ENCODE peak calls at places on chromosomes 11 and 22, in six cellular contexts. S, A, P, Y, C and I are unnamed samples. For H3K36me3, the result is how much of the 10 kb centered on the place peaks cover.

GRCh38 chr11:105100206-105100605 is 39.4 kb downstream of the CARD18 start:
- DNase-seq in A (no peak), Y (peak), C (no peak), P (no peak), S (no peak), I (no peak)

GRCh38 chr11:118535261-118535660 is 4.3 kb downstream of the TMEM25 start:
- DNase-seq in C (no peak), Y (no peak), S (no peak), A (no peak), P (no peak), I (no peak)

GRCh38 chr11:27926056-27926455 is 181.9 kb downstream of the KIF18A start:
- DNase-seq in C (no peak), P (no peak), A (no peak), S (no peak), Y (no peak), I (no peak)

GRCh38 chr11:14669958-14670357 is 26.4 kb downstream of the PDE3B start:
- DNase-seq in Y (no peak), P (no peak), A (no peak), S (no peak), C (no peak), I (no peak)

GRCh38 chr11:16603890-16604783 is 134.3 kb upstream of the C11orf58 start:
- DNase-seq in Y (no peak), C (peak), S (no peak), P (no peak), A (no peak), I (peak)

GRCh38 chr11:108912587-108912986 is 247.7 kb downstream of the DDX10 start:
- DNase-seq in C (peak), Y (no peak), P (no peak), A (no peak), S (no peak), I (no peak)

GRCh38 chr22:45469573-45470383 is 32.9 kb upstream of the FBLN1 start:
- DNase-seq in P (no peak), Y (no peak), A (no peak), S (no peak), C (peak), I (no peak)

GRCh38 chr11:134736251-134737072 is 324.4 kb upstream of the B3GAT1 start:
- DNase-seq in P (no peak), S (no peak), A (no peak), C (no peak), Y (no peak), I (peak)

GRCh38 chr11:12502950-12503579 is 125.7 kb downstream of the PARVA start:
- DNase-seq in S (no peak), C (peak), A (no peak), Y (no peak), P (no peak), I (no peak)

GRCh38 chr11:61779666-61780525 is 12.5 kb downstream of the TMEM258 start:
- DNase-seq in S (no peak), P (no peak), A (no peak), Y (no peak), C (no peak), I (no peak)

GRCh38 chr11:115159122-115159665 is 345.0 kb downstream of the CADM1 start:
- DNase-seq in A (no peak), Y (no peak), S (no peak), C (no peak), P (no peak), I (no peak)

GRCh38 chr22:49633010-49633324 is 194.7 kb downstream of the BRD1 start:
- DNase-seq in P (no peak), A (no peak), Y (no peak), S (no peak), C (no peak), I (no peak)

GRCh38 chr11:80414766-80415165 is 973.9 kb upstream of the TENM4 start:
- DNase-seq in P (no peak), Y (no peak), C (no peak), A (no peak), S (no peak), I (no peak)

GRCh38 chr11:27465629-27466028 is 7.0 kb downstream of the LGR4 start:
- DNase-seq in A (no peak), S (no peak), P (no peak), Y (no peak), C (no peak), I (no peak)

DNA sequence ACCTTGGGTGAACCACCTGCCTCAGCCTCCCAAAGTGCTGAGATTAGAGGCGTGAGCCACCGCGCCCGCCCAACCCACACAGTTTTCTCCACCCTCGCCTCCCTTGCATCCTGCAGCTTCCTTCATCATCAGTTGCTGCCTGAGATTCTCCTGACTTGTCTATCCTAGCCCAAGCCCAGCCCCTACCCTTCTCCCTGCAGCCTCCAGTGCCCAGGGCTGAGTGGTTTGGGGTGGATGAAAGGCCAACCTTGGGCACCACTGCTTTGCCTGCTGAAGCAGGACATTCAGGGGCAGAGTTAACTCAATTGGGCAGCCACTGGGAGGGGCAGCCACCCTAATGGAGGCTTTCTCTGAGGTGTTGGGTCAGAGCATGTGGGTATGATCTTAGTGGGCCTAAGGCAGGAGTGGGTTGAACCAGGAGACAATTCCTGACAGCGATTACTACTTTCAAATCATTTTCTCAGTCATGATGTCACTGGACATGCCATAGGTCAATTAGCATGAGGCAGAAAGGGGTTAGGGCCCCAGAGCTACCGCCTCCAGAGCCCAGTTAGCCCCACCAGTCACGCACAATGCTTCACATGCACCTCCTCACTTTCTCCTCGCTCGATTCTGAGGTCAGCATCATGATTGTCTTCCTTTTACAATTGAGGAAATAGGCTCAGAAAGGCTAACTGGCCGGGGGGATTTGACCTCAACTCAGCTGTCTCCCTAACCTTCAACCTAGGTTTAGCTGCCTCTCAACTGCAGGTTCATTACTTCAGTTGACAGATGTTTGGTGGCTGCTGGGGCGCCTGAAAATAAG is 1.0 kb upstream of the FKBP2 start:
- DNase-seq in S (no peak), Y (no peak), A (no peak), P (no peak), C (no peak), I (no peak)
- H3K36me3 ChIP-seq in S (under half), Y (under half), A (under half), P (under half), C (under half), I (under half)

GRCh38 chr11:121608545-121609098 is 155.9 kb upstream of the SORL1-AS1 start:
- DNase-seq in Y (no peak), P (no peak), C (no peak), A (no peak), S (no peak), I (no peak)

GRCh38 chr11:121611242-121611641 is 158.5 kb upstream of the SORL1-AS1 start:
- DNase-seq in S (no peak), P (no peak), A (no peak), Y (no peak), C (no peak), I (no peak)

GRCh38 chr11:121614661-121615240 is 162.0 kb upstream of the SORL1-AS1 start:
- DNase-seq in C (peak), S (no peak), A (no peak), Y (no peak), P (no peak), I (no peak)

GRCh38 chr11:121613724-121614123 is 161.0 kb upstream of the SORL1-AS1 start:
- DNase-seq in Y (no peak), P (no peak), S (no peak), C (peak), A (no peak), I (no peak)

GRCh38 chr11:121610706-121611105 is 157.9 kb upstream of the SORL1-AS1 start:
- DNase-seq in Y (no peak), P (no peak), S (no peak), A (no peak), C (no peak), I (no peak)
- H3K36me3 ChIP-seq in Y (half or more), P (under half), S (under half), A (under half), C (under half), I (under half)

DNA sequence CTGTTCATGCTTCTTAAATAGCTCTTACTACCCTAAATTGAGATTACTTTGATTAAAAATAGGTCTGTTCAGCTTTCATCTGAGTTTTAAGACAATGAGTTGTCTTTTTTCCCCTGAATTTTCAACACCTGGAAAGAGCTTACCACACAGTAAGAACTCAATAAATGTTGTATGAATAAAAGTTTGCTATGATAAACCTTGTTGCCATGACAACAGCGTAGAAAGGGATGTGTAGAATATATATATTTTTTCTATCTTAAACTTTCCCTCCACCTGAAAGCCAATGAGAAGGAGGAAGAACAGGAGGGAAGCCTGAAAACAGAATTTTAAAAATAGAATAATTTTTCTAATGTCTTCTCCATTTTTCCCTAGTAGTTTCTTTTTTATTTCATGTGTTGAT is 3.4 kb downstream of the IL18 start:
- DNase-seq in Y (no peak), P (no peak), A (no peak), C (no peak), S (no peak), I (no peak)
- H3K36me3 ChIP-seq in Y (under half), P (under half), A (under half), C (under half), S (under half), I (under half)

DNA sequence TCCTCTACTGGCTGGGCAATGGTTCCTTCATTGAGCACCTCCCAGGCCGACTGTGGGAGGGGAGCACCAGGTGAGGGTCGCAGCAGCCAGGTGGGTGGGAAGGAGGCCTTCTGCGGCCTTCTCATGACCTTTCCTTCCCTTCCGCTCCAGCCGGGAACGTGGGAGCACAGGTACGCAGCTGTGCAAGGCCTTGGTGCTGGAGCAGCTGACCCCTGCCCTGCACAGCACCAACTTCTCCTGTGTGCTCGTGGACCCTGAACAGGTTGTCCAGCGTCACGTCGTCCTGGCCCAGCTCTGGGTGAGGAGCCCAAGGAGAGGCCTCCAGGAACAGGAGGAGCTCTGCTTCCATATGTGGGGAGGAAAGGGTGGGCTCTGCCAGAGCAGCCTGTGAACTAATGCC is 2.5 kb downstream of the IL18BP start:
- DNase-seq in Y (no peak), A (no peak), S (no peak), P (no peak), C (no peak), I (peak)
- H3K36me3 ChIP-seq in Y (under half), A (half or more), S (under half), P (under half), C (under half), I (half or more)

DNA sequence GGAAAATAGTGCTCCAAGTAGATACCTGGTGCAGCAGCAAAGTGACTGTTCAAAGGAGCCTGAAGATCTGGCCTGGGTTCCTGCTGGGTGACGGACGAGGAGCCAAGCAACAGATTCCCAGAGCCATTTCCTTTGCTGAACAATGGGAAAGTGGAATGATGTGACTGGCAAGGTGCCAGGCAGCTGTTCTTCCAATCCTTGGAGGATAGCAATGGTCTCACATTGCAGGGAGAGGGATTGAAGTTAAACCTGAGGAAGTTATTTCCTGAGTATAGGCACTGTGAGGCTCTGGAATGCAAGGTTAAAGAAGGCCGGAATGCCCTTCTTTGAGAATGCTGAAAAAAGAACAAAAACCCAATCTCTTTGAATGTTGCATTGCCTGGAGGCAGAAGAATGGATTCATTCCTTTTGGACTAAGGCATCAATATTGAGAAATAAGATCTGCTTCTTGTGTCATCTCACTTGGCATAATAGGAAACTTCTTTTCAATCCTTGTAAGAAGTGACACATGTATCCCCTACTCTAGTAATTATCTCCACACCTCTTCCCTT is 223.8 kb downstream of the BLID start:
- DNase-seq in S (no peak), A (no peak), Y (no peak), P (no peak), C (peak), I (peak)
- H3K36me3 ChIP-seq in S (under half), A (under half), Y (under half), P (under half), C (under half), I (under half)

GRCh38 chr11:70414341-70415100 is 16.2 kb downstream of the CTTN start:
- DNase-seq in C (no peak), A (no peak), S (no peak), P (no peak), Y (no peak), I (no peak)
- H3K36me3 ChIP-seq in C (half or more), A (half or more), S (under half), P (under half), Y (under half), I (half or more)